ENCODE peak calls at places on chromosomes 6 and 20, in seven cellular contexts. F, A, I, S, V, J and O are unnamed samples.

GRCh38 chr6:11263185-11263817 is 30.8 kb upstream of the NEDD9 start:
- DNase-seq in S (no peak), F (peak; percentile 39), I (no peak), V (no peak), A (peak; percentile 84), J (peak; percentile 73), O (no peak)

GRCh38 chr20:38109657-38110524 is 55.2 kb downstream of the TGM2 start:
- DNase-seq in V (no peak), S (no peak), A (peak; percentile 100), I (no peak), F (peak; percentile 98), J (peak; percentile 23), O (no peak)

GRCh38 chr20:62183426-62184142 is 756 bp downstream of the MTG2 start:
- DNase-seq in F (no peak), J (no peak), A (no peak), V (no peak), I (no peak), S (no peak), O (no peak)

GRCh38 chr20:40945754-40946451 is 82.7 kb upstream of the TOP1 start:
- DNase-seq in I (peak; percentile 32), A (peak; percentile 43), S (no peak), F (no peak), J (peak; percentile 92), V (peak; percentile 75), O (peak; percentile 77)

GRCh38 chr20:7193681-7194080 is 426.2 kb downstream of the BMP2 start:
- DNase-seq in S (no peak), I (no peak), F (no peak), A (no peak), J (no peak), V (no peak), O (no peak)

GRCh38 chr6:14294270-14294951 is 176.8 kb downstream of the CD83 start:
- DNase-seq in J (no peak), A (no peak), F (no peak), I (no peak), S (no peak), V (no peak), O (no peak)

GRCh38 chr6:19408331-19408730 is 428.8 kb upstream of the ID4 start:
- DNase-seq in A (no peak), S (no peak), I (no peak), V (no peak), J (no peak), F (no peak), O (no peak)

GRCh38 chr20:40920291-40920690 is 108.3 kb upstream of the TOP1 start:
- DNase-seq in I (no peak), S (no peak), J (no peak), A (no peak), V (no peak), F (no peak), O (no peak)

GRCh38 chr6:106025655-106026054 is 60.5 kb upstream of the PRDM1 start:
- DNase-seq in J (no peak), A (no peak), S (no peak), I (no peak), V (no peak), F (no peak), O (no peak)

GRCh38 chr6:31041372-31041974 is 31.2 kb downstream of the MUC22 start:
- DNase-seq in V (no peak), I (no peak), F (no peak), S (no peak), J (no peak), A (no peak), O (no peak)